ENCODE peak calls at places on chromosomes 16 and 17, in five cellular contexts. One of them, this sample, is unnamed. For H3K4me1, the result is how much of the 10 kb centered on the place peaks cover.

GRCh38 chr16:85555549-85556455 is 57.3 kb upstream of the GSE1 start:
- DNase-seq in CD8-positive, alpha-beta T cell: peak
- DNase-seq in right atrium auricular region: no peak
- DNase-seq in neural progenitor cell: no peak
- DNase-seq in HAP-1: peak
- DNase-seq in this sample: peak

GRCh38 chr16:23286131-23286532 is 16.0 kb upstream of the SCNN1B start:
- DNase-seq in CD8-positive, alpha-beta T cell: no peak
- DNase-seq in right atrium auricular region: no peak
- DNase-seq in neural progenitor cell: no peak
- DNase-seq in HAP-1: no peak
- DNase-seq in this sample: no peak

GRCh38 chr17:61393550-61393903 is 6.1 kb upstream of the TBX2 start:
- DNase-seq in CD8-positive, alpha-beta T cell: no peak
- DNase-seq in right atrium auricular region: no peak
- DNase-seq in neural progenitor cell: no peak
- DNase-seq in HAP-1: no peak
- DNase-seq in this sample: no peak

GRCh38 chr16:29811896-29812665 is at the start of gene PRRT2:
- DNase-seq in CD8-positive, alpha-beta T cell: peak
- DNase-seq in right atrium auricular region: no peak
- DNase-seq in neural progenitor cell: peak
- DNase-seq in HAP-1: peak
- DNase-seq in this sample: peak

GRCh38 chr17:63142836-63143235 is 176.8 kb downstream of the TANC2 start:
- DNase-seq in CD8-positive, alpha-beta T cell: no peak
- DNase-seq in right atrium auricular region: no peak
- DNase-seq in neural progenitor cell: no peak
- DNase-seq in HAP-1: no peak
- DNase-seq in this sample: no peak

GRCh38 chr16:55232822-55233221 is 91.2 kb upstream of the IRX6 start:
- DNase-seq in CD8-positive, alpha-beta T cell: no peak
- DNase-seq in right atrium auricular region: no peak
- DNase-seq in neural progenitor cell: no peak
- DNase-seq in HAP-1: no peak
- DNase-seq in this sample: no peak

GRCh38 chr16:49453001-49453400 is 79.4 kb downstream of the C16orf78 start:
- DNase-seq in CD8-positive, alpha-beta T cell: no peak
- DNase-seq in right atrium auricular region: no peak
- DNase-seq in neural progenitor cell: no peak
- DNase-seq in HAP-1: no peak
- DNase-seq in this sample: no peak

GRCh38 chr17:49565948-49566491 is 9.7 kb upstream of the NXPH3 start:
- DNase-seq in CD8-positive, alpha-beta T cell: no peak
- DNase-seq in right atrium auricular region: peak
- DNase-seq in neural progenitor cell: no peak
- DNase-seq in HAP-1: no peak
- DNase-seq in this sample: no peak

GRCh38 chr16:51442140-51442539 is 291.1 kb upstream of the SALL1 start:
- DNase-seq in CD8-positive, alpha-beta T cell: no peak
- DNase-seq in right atrium auricular region: no peak
- DNase-seq in neural progenitor cell: no peak
- DNase-seq in HAP-1: peak
- DNase-seq in this sample: no peak

GRCh38 chr16:88415381-88416323 is 32.9 kb downstream of the ZNF469 start:
- DNase-seq in CD8-positive, alpha-beta T cell: no peak
- DNase-seq in right atrium auricular region: no peak
- DNase-seq in neural progenitor cell: no peak
- DNase-seq in HAP-1: no peak
- DNase-seq in this sample: no peak

GRCh38 chr17:57261084-57261461 is 4.8 kb downstream of the MSI2 start:
- DNase-seq in CD8-positive, alpha-beta T cell: no peak
- DNase-seq in right atrium auricular region: no peak
- DNase-seq in neural progenitor cell: no peak
- DNase-seq in HAP-1: no peak
- DNase-seq in this sample: no peak

GRCh38 chr17:34156741-34157589 is 98.1 kb upstream of the CCL2 start:
- DNase-seq in CD8-positive, alpha-beta T cell: no peak
- DNase-seq in right atrium auricular region: no peak
- DNase-seq in neural progenitor cell: peak
- DNase-seq in HAP-1: no peak
- DNase-seq in this sample: no peak

GRCh38 chr17:36124879-36125824 is 21.5 kb downstream of the CCL4 start:
- DNase-seq in CD8-positive, alpha-beta T cell: no peak
- DNase-seq in right atrium auricular region: no peak
- DNase-seq in neural progenitor cell: peak
- DNase-seq in HAP-1: no peak
- DNase-seq in this sample: no peak

GRCh38 chr16:57261806-57262205 is 16.7 kb downstream of the ARL2BP start:
- DNase-seq in CD8-positive, alpha-beta T cell: no peak
- DNase-seq in right atrium auricular region: no peak
- DNase-seq in neural progenitor cell: no peak
- DNase-seq in HAP-1: no peak
- DNase-seq in this sample: no peak

GRCh38 chr17:47704781-47705180 is 10.8 kb downstream of the TBKBP1 start:
- DNase-seq in CD8-positive, alpha-beta T cell: no peak
- DNase-seq in right atrium auricular region: no peak
- DNase-seq in neural progenitor cell: no peak
- DNase-seq in HAP-1: no peak
- DNase-seq in this sample: no peak

GRCh38 chr17:40915721-40916256 is 21.7 kb downstream of the KRT23 start:
- DNase-seq in CD8-positive, alpha-beta T cell: no peak
- DNase-seq in right atrium auricular region: no peak
- DNase-seq in neural progenitor cell: no peak
- DNase-seq in HAP-1: no peak
- DNase-seq in this sample: no peak

GRCh38 chr17:5092139-5093010 is 14.1 kb downstream of the ZFP3 start:
- DNase-seq in CD8-positive, alpha-beta T cell: no peak
- DNase-seq in right atrium auricular region: no peak
- DNase-seq in neural progenitor cell: no peak
- DNase-seq in HAP-1: no peak
- DNase-seq in this sample: no peak

GRCh38 chr17:57871155-57871554 is 21.3 kb upstream of the MRPS23 start:
- DNase-seq in CD8-positive, alpha-beta T cell: no peak
- DNase-seq in right atrium auricular region: no peak
- DNase-seq in neural progenitor cell: no peak
- DNase-seq in HAP-1: no peak
- DNase-seq in this sample: no peak

GRCh38 chr17:78406396-78406795 is 27.9 kb downstream of the PGS1 start:
- DNase-seq in CD8-positive, alpha-beta T cell: no peak
- DNase-seq in right atrium auricular region: no peak
- DNase-seq in neural progenitor cell: no peak
- DNase-seq in HAP-1: no peak
- DNase-seq in this sample: no peak

GRCh38 chr17:78492116-78492799 is 84.9 kb downstream of the DNAH17 start:
- DNase-seq in CD8-positive, alpha-beta T cell: no peak
- DNase-seq in right atrium auricular region: no peak
- DNase-seq in neural progenitor cell: no peak
- DNase-seq in HAP-1: no peak
- DNase-seq in this sample: no peak

GRCh38 chr16:22188595-22189442 is 17.3 kb upstream of the EEF2K start:
- DNase-seq in CD8-positive, alpha-beta T cell: peak
- DNase-seq in right atrium auricular region: peak
- DNase-seq in neural progenitor cell: peak
- DNase-seq in HAP-1: peak
- DNase-seq in this sample: peak

GRCh38 chr16:11207646-11208045 is 48.4 kb downstream of the SOCS1 start:
- DNase-seq in CD8-positive, alpha-beta T cell: no peak
- DNase-seq in right atrium auricular region: no peak
- DNase-seq in neural progenitor cell: no peak
- DNase-seq in HAP-1: no peak
- DNase-seq in this sample: no peak

GRCh38 chr17:57284984-57285646 is 28.8 kb downstream of the MSI2 start:
- DNase-seq in CD8-positive, alpha-beta T cell: peak
- DNase-seq in right atrium auricular region: no peak
- DNase-seq in neural progenitor cell: peak
- DNase-seq in HAP-1: peak
- DNase-seq in this sample: no peak

GRCh38 chr16:5056347-5056746 is 9.4 kb downstream of the C16orf89 start:
- DNase-seq in CD8-positive, alpha-beta T cell: peak
- DNase-seq in right atrium auricular region: no peak
- DNase-seq in neural progenitor cell: peak
- DNase-seq in HAP-1: peak
- DNase-seq in this sample: no peak

GRCh38 chr16:85393674-85394510 is 219.2 kb upstream of the GSE1 start:
- DNase-seq in CD8-positive, alpha-beta T cell: peak
- DNase-seq in right atrium auricular region: no peak
- DNase-seq in neural progenitor cell: peak
- DNase-seq in HAP-1: peak
- DNase-seq in this sample: peak

GRCh38 chr17:40218740-40219072 is 398 bp upstream of the WIPF2 start:
- DNase-seq in CD8-positive, alpha-beta T cell: peak
- DNase-seq in right atrium auricular region: peak
- DNase-seq in neural progenitor cell: peak
- DNase-seq in HAP-1: peak
- DNase-seq in this sample: peak

GRCh38 chr17:30278032-30278431 is 13.7 kb downstream of the BLMH start:
- DNase-seq in CD8-positive, alpha-beta T cell: no peak
- DNase-seq in right atrium auricular region: no peak
- DNase-seq in neural progenitor cell: peak
- DNase-seq in HAP-1: no peak
- DNase-seq in this sample: no peak

GRCh38 chr17:81329279-81329926 is 34.3 kb upstream of the SLC38A10 start:
- DNase-seq in CD8-positive, alpha-beta T cell: no peak
- DNase-seq in right atrium auricular region: peak
- DNase-seq in neural progenitor cell: peak
- DNase-seq in HAP-1: peak
- DNase-seq in this sample: no peak

GRCh38 chr17:18038149-18038850 is 668 bp downstream of the ATPAF2 start:
- DNase-seq in CD8-positive, alpha-beta T cell: no peak
- DNase-seq in right atrium auricular region: no peak
- DNase-seq in neural progenitor cell: no peak
- DNase-seq in HAP-1: no peak
- DNase-seq in this sample: no peak
- H3K4me1 ChIP-seq in CD8-positive, alpha-beta T cell: under half
- H3K4me1 ChIP-seq in right atrium auricular region: under half
- H3K4me1 ChIP-seq in neural progenitor cell: under half
- H3K4me1 ChIP-seq in HAP-1: under half
- H3K4me1 ChIP-seq in this sample: under half

GRCh38 chr17:2178798-2179505 is 124.0 kb downstream of the HIC1 start:
- DNase-seq in CD8-positive, alpha-beta T cell: no peak
- DNase-seq in right atrium auricular region: no peak
- DNase-seq in neural progenitor cell: no peak
- DNase-seq in HAP-1: no peak
- DNase-seq in this sample: no peak
- H3K4me1 ChIP-seq in CD8-positive, alpha-beta T cell: under half
- H3K4me1 ChIP-seq in right atrium auricular region: half or more
- H3K4me1 ChIP-seq in neural progenitor cell: under half
- H3K4me1 ChIP-seq in HAP-1: under half
- H3K4me1 ChIP-seq in this sample: under half

DNA sequence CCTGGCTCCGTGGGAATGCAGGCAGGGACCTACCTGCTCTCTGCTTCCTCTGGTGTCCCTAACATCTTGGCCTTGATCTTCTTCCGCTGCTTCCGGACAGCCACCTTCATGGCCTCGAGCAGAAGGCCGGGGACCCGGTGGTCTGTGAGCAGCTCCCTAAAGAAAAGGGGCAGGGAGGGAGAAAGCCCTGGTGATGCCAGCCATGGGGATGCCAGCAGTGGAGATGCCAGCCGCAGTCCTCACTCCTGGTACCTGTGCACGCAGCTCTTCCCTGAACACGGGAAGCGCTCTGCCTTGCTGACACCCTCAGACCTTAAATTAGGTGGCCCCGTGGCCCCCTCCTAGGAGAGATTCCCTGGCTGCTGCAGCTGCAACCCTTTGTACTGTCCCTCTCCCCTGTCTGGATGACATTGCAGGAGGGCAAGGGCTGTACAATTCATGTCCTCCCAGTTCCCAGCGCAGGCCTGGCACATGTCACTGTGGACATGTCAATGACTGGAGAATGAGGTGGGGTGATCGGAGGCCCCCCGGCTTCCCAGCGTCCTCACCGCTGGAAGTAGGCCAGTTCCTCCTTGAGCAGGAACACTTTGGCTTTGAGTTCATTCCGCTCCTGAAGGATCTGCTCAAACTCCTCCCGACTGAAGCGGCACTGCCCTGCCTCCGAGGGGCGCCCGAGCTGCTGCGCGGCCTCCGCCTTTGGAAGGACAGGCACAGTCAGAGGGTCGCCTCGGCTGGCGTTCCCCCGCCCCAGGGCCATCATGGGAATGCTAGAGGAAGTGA is 1.7 kb downstream of the RILP start:
- DNase-seq in CD8-positive, alpha-beta T cell: no peak
- DNase-seq in right atrium auricular region: peak
- DNase-seq in neural progenitor cell: peak
- DNase-seq in HAP-1: no peak
- DNase-seq in this sample: no peak
- H3K4me1 ChIP-seq in CD8-positive, alpha-beta T cell: under half
- H3K4me1 ChIP-seq in right atrium auricular region: half or more
- H3K4me1 ChIP-seq in neural progenitor cell: under half
- H3K4me1 ChIP-seq in HAP-1: under half
- H3K4me1 ChIP-seq in this sample: under half

GRCh38 chr16:66510298-66510697 is 39.6 kb downstream of the TK2 start:
- DNase-seq in CD8-positive, alpha-beta T cell: no peak
- DNase-seq in right atrium auricular region: no peak
- DNase-seq in neural progenitor cell: no peak
- DNase-seq in HAP-1: no peak
- DNase-seq in this sample: no peak

GRCh38 chr16:66508914-66509496 is 40.9 kb downstream of the TK2 start:
- DNase-seq in CD8-positive, alpha-beta T cell: no peak
- DNase-seq in right atrium auricular region: no peak
- DNase-seq in neural progenitor cell: no peak
- DNase-seq in HAP-1: no peak
- DNase-seq in this sample: no peak

GRCh38 chr16:66510711-66511614 is 39.0 kb downstream of the TK2 start:
- DNase-seq in CD8-positive, alpha-beta T cell: no peak
- DNase-seq in right atrium auricular region: no peak
- DNase-seq in neural progenitor cell: peak
- DNase-seq in HAP-1: no peak
- DNase-seq in this sample: no peak

GRCh38 chr16:66508261-66508913 is 41.5 kb downstream of the TK2 start:
- DNase-seq in CD8-positive, alpha-beta T cell: no peak
- DNase-seq in right atrium auricular region: no peak
- DNase-seq in neural progenitor cell: no peak
- DNase-seq in HAP-1: peak
- DNase-seq in this sample: no peak

GRCh38 chr16:66509576-66509975 is 40.3 kb downstream of the TK2 start:
- DNase-seq in CD8-positive, alpha-beta T cell: no peak
- DNase-seq in right atrium auricular region: no peak
- DNase-seq in neural progenitor cell: no peak
- DNase-seq in HAP-1: no peak
- DNase-seq in this sample: no peak
- H3K4me1 ChIP-seq in CD8-positive, alpha-beta T cell: under half
- H3K4me1 ChIP-seq in right atrium auricular region: under half
- H3K4me1 ChIP-seq in neural progenitor cell: under half
- H3K4me1 ChIP-seq in HAP-1: under half
- H3K4me1 ChIP-seq in this sample: under half

This sample was measured in CD8-positive, alpha-beta memory T cell.